ENCODE peak calls at places on chromosome 22, in seven cellular contexts. One of them, this sample, is unnamed.

GRCh38 chr22:45534339-45535192 is 31.9 kb downstream of the FBLN1 start:
- DNase-seq in H7: no peak
- DNase-seq in effector CD4-positive, alpha-beta T cell: no peak
- DNase-seq in left lobe of liver: no peak
- DNase-seq in pancreas: no peak
- DNase-seq in neural progenitor cell: no peak
- DNase-seq in prostate gland: peak; percentile 39
- DNase-seq in this sample: no peak

GRCh38 chr22:45503816-45504702 is 1.4 kb downstream of the FBLN1 start:
- DNase-seq in effector CD4-positive, alpha-beta T cell: no peak
- DNase-seq in pancreas: no peak
- DNase-seq in H7: peak; percentile 82
- DNase-seq in prostate gland: no peak
- DNase-seq in neural progenitor cell: peak; percentile 97
- DNase-seq in left lobe of liver: no peak
- DNase-seq in this sample: peak; percentile 58

GRCh38 chr22:40055143-40055926 is 60.6 kb downstream of the FAM83F start:
- DNase-seq in pancreas: no peak
- DNase-seq in neural progenitor cell: no peak
- DNase-seq in prostate gland: no peak
- DNase-seq in H7: no peak
- DNase-seq in left lobe of liver: no peak
- DNase-seq in effector CD4-positive, alpha-beta T cell: peak; percentile 25
- DNase-seq in this sample: no peak

GRCh38 chr22:46985507-46985882 is 223.0 kb downstream of the TBC1D22A start:
- DNase-seq in left lobe of liver: no peak
- DNase-seq in effector CD4-positive, alpha-beta T cell: no peak
- DNase-seq in H7: no peak
- DNase-seq in prostate gland: no peak
- DNase-seq in pancreas: no peak
- DNase-seq in neural progenitor cell: no peak
- DNase-seq in this sample: no peak

GRCh38 chr22:49699928-49700498 is 127.7 kb downstream of the BRD1 start:
- DNase-seq in prostate gland: no peak
- DNase-seq in neural progenitor cell: no peak
- DNase-seq in left lobe of liver: no peak
- DNase-seq in effector CD4-positive, alpha-beta T cell: no peak
- DNase-seq in pancreas: no peak
- DNase-seq in H7: no peak
- DNase-seq in this sample: no peak

GRCh38 chr22:47090591-47091240 is 328.3 kb downstream of the TBC1D22A start:
- DNase-seq in pancreas: no peak
- DNase-seq in left lobe of liver: peak; percentile 38
- DNase-seq in prostate gland: no peak
- DNase-seq in neural progenitor cell: peak; percentile 47
- DNase-seq in H7: peak; percentile 71
- DNase-seq in effector CD4-positive, alpha-beta T cell: peak; percentile 36
- DNase-seq in this sample: no peak

GRCh38 chr22:20591660-20592310 is 84.4 kb downstream of the MED15 start:
- DNase-seq in prostate gland: peak; percentile 60
- DNase-seq in left lobe of liver: peak; percentile 44
- DNase-seq in pancreas: no peak
- DNase-seq in neural progenitor cell: peak; percentile 63
- DNase-seq in H7: peak; percentile 92
- DNase-seq in effector CD4-positive, alpha-beta T cell: no peak
- DNase-seq in this sample: peak; percentile 88

GRCh38 chr22:49983148-49984042 is 22.8 kb downstream of the PIM3 start:
- DNase-seq in effector CD4-positive, alpha-beta T cell: no peak
- DNase-seq in H7: peak; percentile 96
- DNase-seq in prostate gland: no peak
- DNase-seq in neural progenitor cell: peak; percentile 65
- DNase-seq in pancreas: no peak
- DNase-seq in left lobe of liver: no peak
- DNase-seq in this sample: peak; percentile 85

GRCh38 chr22:24416095-24416494 is 11.3 kb upstream of the ADORA2A start:
- DNase-seq in pancreas: no peak
- DNase-seq in neural progenitor cell: no peak
- DNase-seq in prostate gland: no peak
- DNase-seq in H7: no peak
- DNase-seq in left lobe of liver: peak; percentile 37
- DNase-seq in effector CD4-positive, alpha-beta T cell: no peak
- DNase-seq in this sample: no peak

GRCh38 chr22:24189249-24190158 is 8.2 kb downstream of the SUSD2 start:
- DNase-seq in effector CD4-positive, alpha-beta T cell: no peak
- DNase-seq in H7: peak; percentile 97
- DNase-seq in pancreas: peak; percentile 57
- DNase-seq in neural progenitor cell: peak; percentile 85
- DNase-seq in prostate gland: peak; percentile 65
- DNase-seq in left lobe of liver: peak; percentile 70
- DNase-seq in this sample: peak; percentile 95

GRCh38 chr22:28988455-28988854 is 73.2 kb downstream of the C22orf31 start:
- DNase-seq in prostate gland: no peak
- DNase-seq in left lobe of liver: no peak
- DNase-seq in effector CD4-positive, alpha-beta T cell: no peak
- DNase-seq in neural progenitor cell: no peak
- DNase-seq in pancreas: no peak
- DNase-seq in H7: no peak
- DNase-seq in this sample: no peak

GRCh38 chr22:37317698-37318210 is 35.4 kb downstream of the CYTH4 start:
- DNase-seq in H7: no peak
- DNase-seq in neural progenitor cell: no peak
- DNase-seq in pancreas: no peak
- DNase-seq in effector CD4-positive, alpha-beta T cell: no peak
- DNase-seq in prostate gland: no peak
- DNase-seq in left lobe of liver: no peak
- DNase-seq in this sample: no peak

GRCh38 chr22:18057568-18058209 is 20.1 kb upstream of the PEX26 start:
- DNase-seq in left lobe of liver: no peak
- DNase-seq in H7: no peak
- DNase-seq in effector CD4-positive, alpha-beta T cell: no peak
- DNase-seq in pancreas: peak; percentile 84
- DNase-seq in neural progenitor cell: no peak
- DNase-seq in prostate gland: peak; percentile 87
- DNase-seq in this sample: no peak

GRCh38 chr22:35154937-35155387 is 89.0 kb downstream of the ISX start:
- DNase-seq in neural progenitor cell: peak; percentile 85
- DNase-seq in effector CD4-positive, alpha-beta T cell: no peak
- DNase-seq in prostate gland: peak; percentile 75
- DNase-seq in pancreas: peak; percentile 20
- DNase-seq in H7: peak; percentile 79
- DNase-seq in left lobe of liver: peak; percentile 50
- DNase-seq in this sample: peak; percentile 77

GRCh38 chr22:17920145-17920605 is 104.2 kb downstream of the MICAL3 start:
- DNase-seq in left lobe of liver: no peak
- DNase-seq in H7: peak; percentile 46
- DNase-seq in effector CD4-positive, alpha-beta T cell: no peak
- DNase-seq in neural progenitor cell: peak; percentile 59
- DNase-seq in pancreas: peak; percentile 36
- DNase-seq in prostate gland: peak; percentile 87
- DNase-seq in this sample: peak; percentile 39

GRCh38 chr22:29217827-29218757 is 12.4 kb downstream of the EMID1 start:
- DNase-seq in left lobe of liver: no peak
- DNase-seq in effector CD4-positive, alpha-beta T cell: no peak
- DNase-seq in neural progenitor cell: no peak
- DNase-seq in H7: peak; percentile 65
- DNase-seq in prostate gland: no peak
- DNase-seq in pancreas: no peak
- DNase-seq in this sample: peak; percentile 24

GRCh38 chr22:34669001-34669400 is 397.0 kb upstream of the ISX start:
- DNase-seq in prostate gland: no peak
- DNase-seq in effector CD4-positive, alpha-beta T cell: no peak
- DNase-seq in left lobe of liver: no peak
- DNase-seq in neural progenitor cell: no peak
- DNase-seq in H7: no peak
- DNase-seq in pancreas: no peak
- DNase-seq in this sample: no peak

GRCh38 chr22:49392247-49392646 is 435.4 kb downstream of the BRD1 start:
- DNase-seq in H7: no peak
- DNase-seq in prostate gland: no peak
- DNase-seq in neural progenitor cell: no peak
- DNase-seq in effector CD4-positive, alpha-beta T cell: no peak
- DNase-seq in left lobe of liver: no peak
- DNase-seq in pancreas: no peak
- DNase-seq in this sample: no peak

GRCh38 chr22:41919357-41920224 is 4.7 kb upstream of the SHISA8 start:
- DNase-seq in left lobe of liver: no peak
- DNase-seq in effector CD4-positive, alpha-beta T cell: no peak
- DNase-seq in neural progenitor cell: peak; percentile 53
- DNase-seq in H7: peak; percentile 99
- DNase-seq in pancreas: peak; percentile 45
- DNase-seq in prostate gland: peak; percentile 39
- DNase-seq in this sample: peak; percentile 93

GRCh38 chr22:23875801-23876200 is 18.1 kb downstream of the SLC2A11 start:
- DNase-seq in H7: no peak
- DNase-seq in left lobe of liver: no peak
- DNase-seq in effector CD4-positive, alpha-beta T cell: no peak
- DNase-seq in neural progenitor cell: no peak
- DNase-seq in prostate gland: no peak
- DNase-seq in pancreas: no peak
- DNase-seq in this sample: no peak

GRCh38 chr22:43910178-43910695 is 13.4 kb upstream of the PNPLA3 start:
- DNase-seq in pancreas: no peak
- DNase-seq in H7: peak; percentile 61
- DNase-seq in neural progenitor cell: no peak
- DNase-seq in prostate gland: no peak
- DNase-seq in effector CD4-positive, alpha-beta T cell: no peak
- DNase-seq in left lobe of liver: no peak
- DNase-seq in this sample: no peak

GRCh38 chr22:48742191-48742555 is 1085.5 kb downstream of the BRD1 start:
- DNase-seq in H7: peak; percentile 21
- DNase-seq in effector CD4-positive, alpha-beta T cell: no peak
- DNase-seq in prostate gland: no peak
- DNase-seq in neural progenitor cell: no peak
- DNase-seq in left lobe of liver: no peak
- DNase-seq in pancreas: no peak
- DNase-seq in this sample: no peak

GRCh38 chr22:26642465-26643367 is 14.7 kb upstream of the MIAT start:
- DNase-seq in neural progenitor cell: peak; percentile 54
- DNase-seq in H7: peak; percentile 63
- DNase-seq in left lobe of liver: no peak
- DNase-seq in prostate gland: no peak
- DNase-seq in effector CD4-positive, alpha-beta T cell: peak; percentile 61
- DNase-seq in pancreas: no peak
- DNase-seq in this sample: no peak

GRCh38 chr22:23772315-23773246 is at the start of gene MMP11:
- DNase-seq in neural progenitor cell: peak; percentile 88
- DNase-seq in pancreas: peak; percentile 63
- DNase-seq in prostate gland: peak; percentile 33
- DNase-seq in left lobe of liver: peak; percentile 59
- DNase-seq in effector CD4-positive, alpha-beta T cell: peak; percentile 47
- DNase-seq in H7: peak; percentile 96
- DNase-seq in this sample: peak; percentile 86

GRCh38 chr22:39690901-39691620 is 120.5 kb downstream of the CACNA1I start:
- DNase-seq in H7: peak; percentile 92
- DNase-seq in effector CD4-positive, alpha-beta T cell: no peak
- DNase-seq in left lobe of liver: no peak
- DNase-seq in neural progenitor cell: peak; percentile 89
- DNase-seq in prostate gland: no peak
- DNase-seq in pancreas: no peak
- DNase-seq in this sample: peak; percentile 70

GRCh38 chr22:40273319-40273718 is 73.0 kb upstream of the ADSL start:
- DNase-seq in neural progenitor cell: no peak
- DNase-seq in H7: no peak
- DNase-seq in prostate gland: no peak
- DNase-seq in pancreas: no peak
- DNase-seq in left lobe of liver: no peak
- DNase-seq in effector CD4-positive, alpha-beta T cell: no peak
- DNase-seq in this sample: no peak

GRCh38 chr22:17102297-17102667 is 17.5 kb downstream of the IL17RA start:
- DNase-seq in left lobe of liver: no peak
- DNase-seq in neural progenitor cell: no peak
- DNase-seq in prostate gland: no peak
- DNase-seq in H7: peak; percentile 28
- DNase-seq in pancreas: no peak
- DNase-seq in effector CD4-positive, alpha-beta T cell: no peak
- DNase-seq in this sample: no peak

GRCh38 chr22:30481711-30482110 is 9.9 kb upstream of the SEC14L3 start:
- DNase-seq in neural progenitor cell: no peak
- DNase-seq in H7: no peak
- DNase-seq in pancreas: no peak
- DNase-seq in prostate gland: no peak
- DNase-seq in effector CD4-positive, alpha-beta T cell: no peak
- DNase-seq in left lobe of liver: no peak
- DNase-seq in this sample: no peak

GRCh38 chr22:35732116-35732515 is 14.4 kb downstream of the APOL5 start:
- DNase-seq in neural progenitor cell: no peak
- DNase-seq in left lobe of liver: no peak
- DNase-seq in effector CD4-positive, alpha-beta T cell: no peak
- DNase-seq in pancreas: no peak
- DNase-seq in H7: no peak
- DNase-seq in prostate gland: no peak
- DNase-seq in this sample: no peak

This sample was measured in iPS-NIHi11.